ENCODE peak calls at places on chromosomes 4 and X, in four cellular contexts. O is GM12878, H is WTC11, A is HCT116. K is an unnamed sample.
A peak's percentile ranks its signal among the peaks of the same experiment; 100 is the strongest.

GRCh38 chr4:3607690-3608514 is 75.7 kb upstream of the LRPAP1 start:
- DNase-seq in O (no peak), H (no peak), A (no peak), K (no peak)

GRCh38 chr4:106494066-106494465 is 125.5 kb upstream of the GIMD1 start:
- DNase-seq in O (no peak), H (no peak), A (no peak), K (no peak)

GRCh38 chr4:159009521-159009920 is 93.4 kb upstream of the RAPGEF2 start:
- DNase-seq in O (no peak), H (no peak), A (no peak), K (no peak)

GRCh38 chr4:2341911-2342652 is 76.4 kb downstream of the ZFYVE28 start:
- DNase-seq in O (no peak), H (no peak), A (no peak), K (no peak)

GRCh38 chrX:22278375-22278774 is 5.7 kb downstream of the CBLL2 start:
- DNase-seq in O (no peak), H (no peak), A (no peak), K (no peak)

GRCh38 chr4:26044524-26044923 is 130.5 kb downstream of the SMIM20 start:
- DNase-seq in O (no peak), H (no peak), A (no peak), K (no peak)

GRCh38 chr4:8330821-8331566 is 61.4 kb downstream of the HTRA3 start:
- DNase-seq in O (no peak), H (no peak), A (no peak), K (no peak)

GRCh38 chr4:53959373-53959772 is 105.0 kb downstream of the CHIC2 start:
- DNase-seq in O (no peak), H (no peak), A (no peak), K (no peak)

GRCh38 chrX:2150722-2151121 is 350.1 kb downstream of the DHRSX start:
- DNase-seq in O (no peak), H (no peak), A (no peak), K (no peak)

GRCh38 chr4:188495169-188495568 is 355.9 kb downstream of the TRIML1 start:
- DNase-seq in O (no peak), H (no peak), A (no peak), K (no peak)

GRCh38 chr4:182729527-182729926 is 187.7 kb downstream of the DCTD start:
- DNase-seq in O (no peak), H (no peak), A (no peak), K (no peak)

GRCh38 chrX:15475486-15475885 is 17.6 kb downstream of the PIR start:
- DNase-seq in O (no peak), H (no peak), A (no peak), K (no peak)

GRCh38 chr4:164790249-164790648 is 36.3 kb downstream of the SMIM31 start:
- DNase-seq in O (no peak), H (no peak), A (no peak), K (no peak)

GRCh38 chr4:151417164-151417571 is 8.2 kb downstream of the FHIP1A start:
- DNase-seq in O (no peak), H (no peak), A (no peak), K (peak; percentile 46)

GRCh38 chr4:76939184-76939583 is 10.4 kb upstream of the SEPTIN11 start:
- DNase-seq in O (no peak), H (no peak), A (no peak), K (no peak)

GRCh38 chr4:82666970-82667665 is 105.3 kb upstream of the TMEM150C start:
- DNase-seq in O (no peak), H (no peak), A (no peak), K (no peak)

DNA sequence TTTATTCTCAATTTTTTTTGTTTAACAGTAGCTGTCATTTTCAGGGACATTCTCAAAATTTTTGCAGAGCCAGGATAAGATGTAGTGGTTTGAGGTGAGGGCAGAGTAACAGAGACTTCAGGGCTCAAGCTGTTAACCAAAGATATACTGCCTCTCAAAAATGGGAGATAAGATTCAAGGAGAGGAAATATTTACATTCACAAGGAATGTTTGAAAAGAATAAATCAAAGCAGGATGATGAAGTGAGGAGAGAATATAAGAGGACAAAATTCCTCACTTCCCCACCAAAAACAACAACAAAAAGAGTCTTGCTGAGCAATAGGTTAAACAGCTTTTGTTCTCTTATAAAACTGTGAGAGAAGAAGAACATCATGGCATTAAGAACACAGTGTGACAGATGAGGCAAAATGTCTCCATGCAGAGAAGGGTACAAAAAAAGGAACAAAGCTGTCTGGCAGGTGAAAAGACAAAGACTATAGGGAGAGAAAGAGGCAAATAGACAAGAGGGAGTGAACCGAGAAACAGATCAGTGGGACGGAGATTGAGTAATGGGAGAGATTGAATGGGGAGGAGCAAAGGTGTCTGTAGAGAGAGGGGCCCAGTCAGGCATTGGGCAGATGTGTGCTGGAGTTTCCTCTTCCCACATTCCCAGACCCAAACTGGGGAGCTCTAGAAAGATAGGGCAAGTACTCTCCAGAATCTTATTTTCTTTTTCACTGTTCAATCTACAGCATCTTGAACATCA is 106.1 kb upstream of the TMEM150C start:
- DNase-seq in O (no peak), H (no peak), A (no peak), K (no peak)
- TF ChIP-seq ATF3 in O (no peak), H (no peak), A (no peak), K (no peak)

DNA sequence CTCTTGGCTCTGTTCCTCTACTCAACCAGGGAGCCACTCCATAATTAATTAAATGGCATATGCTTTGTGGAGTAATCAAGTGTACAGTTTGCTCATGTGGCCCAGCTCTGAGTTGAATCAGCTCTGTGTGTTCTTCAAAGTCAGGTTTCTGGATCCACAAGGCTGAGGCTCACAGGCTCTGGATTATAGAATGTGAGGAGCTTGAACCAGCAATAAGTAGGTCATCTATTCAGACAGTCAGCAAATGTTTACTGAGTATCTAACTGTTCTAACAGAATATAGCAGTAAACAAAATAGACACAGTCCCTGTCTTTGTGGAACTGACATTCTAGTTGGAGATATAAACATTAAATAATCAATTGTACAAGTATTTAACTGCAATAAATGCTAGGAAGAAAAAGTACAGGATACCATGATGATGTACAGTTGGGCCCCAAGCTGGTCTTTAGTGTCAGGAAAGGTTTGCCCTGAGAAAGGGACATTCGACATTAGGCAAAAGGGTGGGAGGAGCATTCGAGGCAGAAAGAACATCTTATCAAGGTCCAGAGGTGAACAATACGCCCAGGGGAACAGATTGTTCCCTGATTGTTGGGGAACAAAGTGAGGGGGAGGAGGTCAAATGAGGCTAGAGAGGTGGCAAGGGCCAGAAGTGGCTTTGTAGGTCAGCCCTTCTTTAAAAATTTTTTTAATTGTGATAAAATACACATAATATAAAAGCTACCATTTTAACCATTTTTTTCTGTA is 20.5 kb upstream of the TSR2 start:
- DNase-seq in O (no peak), H (no peak), A (no peak), K (no peak)
- TF ChIP-seq ATF3 in O (no peak), H (no peak), A (no peak), K (no peak)

DNA sequence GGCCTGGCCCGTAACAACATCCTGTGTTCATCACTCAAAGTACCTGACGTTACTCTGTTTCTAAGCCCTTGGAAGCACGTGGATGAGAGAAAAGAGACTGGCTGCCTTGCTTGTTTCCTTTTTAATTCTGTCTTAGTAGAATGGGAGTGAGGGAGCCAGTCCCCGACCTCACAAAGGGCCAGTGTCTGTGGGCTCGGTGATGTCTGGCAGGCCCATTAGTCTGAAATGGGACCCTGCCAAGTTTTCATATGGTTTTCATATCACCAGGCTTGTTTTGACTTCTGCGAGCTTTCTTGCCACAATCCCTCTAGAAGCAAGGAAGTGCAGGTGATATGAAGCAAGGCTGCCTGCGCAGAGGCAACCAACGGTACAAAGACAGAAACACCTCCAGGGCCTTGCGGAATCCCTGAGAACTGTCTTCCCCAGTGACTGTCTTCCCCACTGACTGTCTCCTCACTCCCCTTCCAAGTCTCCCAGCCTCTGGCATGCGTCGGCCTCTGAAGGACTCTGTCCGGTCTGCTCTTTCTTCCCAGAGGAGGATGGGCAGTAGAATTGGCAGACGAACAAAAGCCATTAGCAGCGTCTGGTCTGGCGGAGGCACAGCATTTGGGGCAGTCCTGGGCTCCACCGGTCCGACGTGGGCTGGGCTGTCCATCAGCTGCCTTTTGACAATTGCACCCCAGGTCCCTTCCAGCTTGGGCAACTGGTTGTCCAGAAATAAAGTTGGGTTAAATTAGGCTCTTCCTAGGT is 20.2 kb upstream of the RASL11B start:
- DNase-seq in O (no peak), H (no peak), A (no peak), K (no peak)
- TF ChIP-seq ATF3 in O (no peak), H (no peak), A (no peak), K (no peak)

DNA sequence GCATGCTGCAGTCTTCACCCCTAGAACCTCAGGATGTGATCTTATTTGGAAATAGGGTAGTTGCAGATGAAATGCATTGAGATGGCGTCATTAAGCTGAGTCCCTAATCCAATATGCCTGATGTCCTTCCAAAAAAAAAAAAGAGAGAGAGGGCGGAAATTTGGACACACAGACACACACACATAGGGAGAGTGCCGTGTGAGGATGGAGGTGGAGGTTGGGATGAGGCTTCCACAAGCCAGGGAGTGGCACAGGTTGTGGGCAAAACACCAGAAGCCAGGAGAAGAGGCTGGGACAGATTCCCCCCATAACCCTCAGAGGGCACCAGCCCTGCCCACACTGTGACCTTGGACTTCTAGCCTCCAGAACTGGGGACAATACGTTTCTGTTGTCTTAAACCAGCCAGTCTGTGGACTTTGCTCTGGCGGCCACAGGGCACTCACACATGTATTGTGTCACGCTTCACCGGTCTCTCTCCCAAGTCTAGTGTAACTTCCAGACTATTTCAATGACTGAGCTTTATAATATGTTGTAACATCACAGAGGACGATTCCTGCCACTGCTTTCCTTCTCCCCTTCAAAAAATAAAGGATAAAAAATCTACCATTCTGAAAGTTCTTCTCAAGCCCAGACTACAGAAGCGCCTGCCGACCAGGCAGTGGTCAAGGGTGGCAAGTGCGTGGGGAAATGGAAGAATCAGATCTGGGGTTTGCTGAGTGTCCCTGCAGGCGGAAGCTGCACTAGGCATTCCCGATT is 35.8 kb upstream of the MAN2B2 start:
- DNase-seq in O (no peak), H (no peak), A (no peak), K (peak; percentile 85)
- TF ChIP-seq ATF3 in O (no peak), H (no peak), A (no peak), K (no peak)

GRCh38 chr4:99457676-99458075 is 22.5 kb upstream of the ADH7 start:
- DNase-seq in O (no peak), H (no peak), A (no peak), K (no peak)

GRCh38 chr4:99461623-99462401 is 26.7 kb upstream of the ADH7 start:
- DNase-seq in O (no peak), H (no peak), A (no peak), K (no peak)

GRCh38 chr4:99459546-99460042 is 24.5 kb upstream of the ADH7 start:
- DNase-seq in O (no peak), H (no peak), A (no peak), K (no peak)

GRCh38 chr4:99457270-99457669 is 22.1 kb upstream of the ADH7 start:
- DNase-seq in O (no peak), H (no peak), A (no peak), K (no peak)

DNA sequence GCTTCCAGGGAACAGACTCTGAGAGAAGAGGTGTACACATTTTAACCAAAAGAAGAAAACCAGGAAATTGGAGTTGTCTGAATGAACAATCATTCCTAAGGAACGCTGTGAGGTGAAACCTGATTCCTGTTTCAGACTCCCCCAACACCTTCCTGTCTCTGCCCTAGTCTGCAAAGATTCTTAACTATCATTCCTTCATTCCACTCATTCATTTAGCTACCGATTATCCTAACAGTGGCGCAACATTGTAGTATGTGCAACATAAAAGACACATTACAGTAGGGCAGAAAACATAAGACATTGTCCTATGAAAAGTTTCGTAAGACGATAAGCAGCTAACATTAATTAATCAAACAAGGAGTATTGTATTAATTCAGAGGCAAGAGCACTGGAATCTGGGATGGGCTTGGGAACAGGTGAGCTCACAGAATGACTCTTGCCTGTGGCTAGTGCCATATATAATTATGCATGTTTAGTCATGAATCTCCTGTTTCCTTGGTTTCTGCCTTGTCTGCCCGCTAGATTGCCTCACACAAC is 23.8 kb upstream of the ADH7 start:
- DNase-seq in O (no peak), H (no peak), A (no peak), K (no peak)
- TF ChIP-seq ATF3 in O (no peak), H (no peak), A (no peak), K (no peak)

K was measured in HepG2.